ENCODE peak calls at places on chromosome 21, in nine cellular contexts. M, L, F, S, K, H, Y, X and G are unnamed samples.

GRCh38 chr21:46003575-46004007 is 22.0 kb downstream of the COL6A1 start:
- DNase-seq in M (no peak), L (no peak), F (peak), S (peak), K (peak), H (no peak), Y (peak), X (no peak), G (no peak)

GRCh38 chr21:45593162-45594022 is 50.1 kb upstream of the PCBP3 start:
- DNase-seq in M (no peak), L (no peak), F (peak), S (no peak), K (no peak), H (peak), Y (no peak), X (no peak), G (no peak)

GRCh38 chr21:43805275-43805800 is 16.0 kb downstream of the RRP1 start:
- DNase-seq in M (no peak), L (no peak), F (no peak), S (no peak), K (no peak), H (peak), Y (no peak), X (no peak), G (no peak)

GRCh38 chr21:27372381-27372780 is 405.5 kb upstream of the ADAMTS5 start:
- DNase-seq in M (no peak), L (no peak), F (no peak), S (no peak), K (no peak), H (no peak), Y (no peak), X (no peak), G (no peak)

GRCh38 chr21:27693376-27693775 is 726.5 kb upstream of the ADAMTS5 start:
- DNase-seq in M (peak), L (peak), F (no peak), S (no peak), K (no peak), H (no peak), Y (no peak), X (peak), G (peak)

GRCh38 chr21:45328198-45329087 is 40.7 kb upstream of the POFUT2 start:
- DNase-seq in M (no peak), L (no peak), F (peak), S (no peak), K (no peak), H (no peak), Y (no peak), X (no peak), G (no peak)

GRCh38 chr21:25997788-25998611 is 172.6 kb downstream of the APP start:
- DNase-seq in M (no peak), L (no peak), F (no peak), S (no peak), K (peak), H (no peak), Y (no peak), X (no peak), G (no peak)

GRCh38 chr21:29024474-29025327 is at the start of gene USP16:
- DNase-seq in M (peak), L (peak), F (peak), S (peak), K (peak), H (peak), Y (peak), X (peak), G (peak)

GRCh38 chr21:32771134-32771523 is 426 bp downstream of the PAXBP1 start:
- DNase-seq in M (peak), L (peak), F (peak), S (peak), K (peak), H (peak), Y (peak), X (peak), G (peak)

GRCh38 chr21:45367402-45368351 is 37.3 kb upstream of the COL18A1 start:
- DNase-seq in M (no peak), L (no peak), F (no peak), S (no peak), K (no peak), H (no peak), Y (no peak), X (no peak), G (no peak)

GRCh38 chr21:43313221-43313938 is 113.6 kb downstream of the SIK1 start:
- DNase-seq in M (no peak), L (no peak), F (no peak), S (no peak), K (no peak), H (peak), Y (no peak), X (no peak), G (no peak)

GRCh38 chr21:37228003-37228400 is 39.1 kb downstream of the VPS26C start:
- DNase-seq in M (no peak), L (no peak), F (no peak), S (no peak), K (no peak), H (no peak), Y (no peak), X (no peak), G (no peak)
- TF ChIP-seq CTCF in M (no peak), L (no peak), F (no peak), S (no peak), K (no peak), H (no peak), Y (no peak), X (no peak), G (no peak)

GRCh38 chr21:41501919-41502318 is 6.0 kb downstream of the TMPRSS2 start:
- DNase-seq in M (no peak), L (no peak), F (peak), S (no peak), K (no peak), H (no peak), Y (no peak), X (no peak), G (peak)
- TF ChIP-seq CTCF in M (no peak), L (no peak), F (no peak), S (no peak), K (no peak), H (no peak), Y (no peak), X (no peak), G (no peak)

GRCh38 chr21:38699048-38699447 is 106.7 kb upstream of the ETS2 start:
- DNase-seq in M (no peak), L (no peak), F (no peak), S (peak), K (no peak), H (no peak), Y (peak), X (no peak), G (no peak)
- TF ChIP-seq CTCF in M (peak), L (peak), F (no peak), S (no peak), K (no peak), H (no peak), Y (no peak), X (no peak), G (no peak)

DNA sequence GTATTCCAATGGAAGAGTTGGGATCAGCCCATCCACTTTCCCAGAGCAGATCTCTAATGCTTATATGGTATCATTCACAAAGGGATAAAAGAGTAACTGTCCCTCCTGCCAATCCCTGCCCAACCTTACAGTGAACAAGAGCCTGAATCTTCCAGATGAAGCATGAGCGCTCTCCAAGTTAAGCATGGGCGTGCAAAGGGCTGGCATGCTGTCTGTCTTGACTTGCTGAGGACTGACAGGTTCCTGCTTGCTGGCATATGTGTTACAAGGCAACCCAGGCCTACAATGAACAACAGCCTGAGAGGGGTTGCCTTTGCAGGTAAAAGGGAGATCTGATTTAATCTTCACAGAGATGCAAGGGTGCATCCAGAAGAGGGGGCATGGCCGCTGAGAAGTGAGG is 155.6 kb upstream of the SOD1 start:
- DNase-seq in M (no peak), L (no peak), F (no peak), S (no peak), K (no peak), H (no peak), Y (no peak), X (peak), G (no peak)
- TF ChIP-seq CTCF in M (no peak), L (no peak), F (no peak), S (no peak), K (no peak), H (no peak), Y (no peak), X (no peak), G (no peak)

DNA sequence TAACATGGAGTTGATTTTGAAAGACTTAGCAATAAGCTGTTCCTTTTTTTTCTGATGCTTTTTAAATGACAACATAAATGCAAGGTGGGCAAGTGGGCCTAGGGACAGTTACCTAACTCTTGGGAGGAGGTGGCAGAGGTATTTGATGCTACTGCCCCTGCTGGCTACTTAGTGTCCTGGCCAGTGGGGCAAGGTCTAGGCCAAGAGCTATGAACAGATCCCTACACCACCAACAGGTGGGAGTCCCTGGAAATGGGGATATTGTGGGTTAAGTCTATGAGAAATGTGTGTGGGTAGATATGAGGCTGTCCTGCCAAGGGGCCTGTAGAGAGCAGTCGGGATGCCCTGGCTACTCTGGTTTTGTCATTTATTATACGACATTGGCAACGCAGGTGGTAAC is 31.3 kb upstream of the B3GALT5 start:
- DNase-seq in M (no peak), L (no peak), F (no peak), S (no peak), K (no peak), H (no peak), Y (no peak), X (no peak), G (no peak)
- TF ChIP-seq CTCF in M (no peak), L (no peak), F (no peak), S (no peak), K (no peak), H (no peak), Y (no peak), X (no peak), G (no peak)

GRCh38 chr21:34498623-34499022 is 13.4 kb downstream of the KCNE1 start:
- DNase-seq in M (no peak), L (peak), F (no peak), S (no peak), K (no peak), H (no peak), Y (no peak), X (no peak), G (peak)
- TF ChIP-seq CTCF in M (no peak), L (no peak), F (no peak), S (no peak), K (no peak), H (no peak), Y (no peak), X (no peak), G (no peak)

GRCh38 chr21:36124395-36124794 is 10.5 kb upstream of the CBR3 start:
- DNase-seq in M (no peak), L (no peak), F (no peak), S (no peak), K (no peak), H (no peak), Y (no peak), X (no peak), G (no peak)

GRCh38 chr21:36125513-36126121 is 9.3 kb upstream of the CBR3 start:
- DNase-seq in M (no peak), L (peak), F (no peak), S (peak), K (peak), H (peak), Y (peak), X (no peak), G (peak)

GRCh38 chr21:36120304-36120902 is 14.5 kb upstream of the CBR3 start:
- DNase-seq in M (no peak), L (no peak), F (no peak), S (no peak), K (no peak), H (no peak), Y (no peak), X (no peak), G (no peak)

GRCh38 chr21:36126166-36126565 is 8.7 kb upstream of the CBR3 start:
- DNase-seq in M (no peak), L (no peak), F (no peak), S (no peak), K (peak), H (no peak), Y (no peak), X (no peak), G (peak)

DNA sequence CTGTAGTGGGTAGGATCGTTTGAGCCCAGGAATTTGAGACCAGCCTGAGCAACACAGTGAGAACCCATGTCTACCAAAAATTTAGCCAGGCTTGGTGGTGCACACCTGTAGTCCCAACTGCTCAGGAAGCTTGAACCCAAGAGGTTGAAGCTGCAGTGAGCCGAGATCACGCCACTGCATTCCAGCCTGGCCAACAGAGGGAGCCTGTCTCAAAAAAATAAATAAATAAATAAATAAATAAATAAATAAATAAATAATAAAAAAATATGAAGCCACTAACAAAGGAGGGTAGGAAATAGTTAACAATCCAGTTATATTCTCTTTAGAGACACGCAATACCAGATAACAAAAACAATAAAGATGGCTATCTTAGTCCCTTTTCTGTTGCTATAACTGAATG is 11.9 kb upstream of the CBR3 start:
- DNase-seq in M (no peak), L (no peak), F (no peak), S (no peak), K (no peak), H (no peak), Y (no peak), X (no peak), G (no peak)
- TF ChIP-seq CTCF in M (peak), L (peak), F (peak), S (peak), K (no peak), H (peak), Y (no peak), X (peak), G (peak)

DNA sequence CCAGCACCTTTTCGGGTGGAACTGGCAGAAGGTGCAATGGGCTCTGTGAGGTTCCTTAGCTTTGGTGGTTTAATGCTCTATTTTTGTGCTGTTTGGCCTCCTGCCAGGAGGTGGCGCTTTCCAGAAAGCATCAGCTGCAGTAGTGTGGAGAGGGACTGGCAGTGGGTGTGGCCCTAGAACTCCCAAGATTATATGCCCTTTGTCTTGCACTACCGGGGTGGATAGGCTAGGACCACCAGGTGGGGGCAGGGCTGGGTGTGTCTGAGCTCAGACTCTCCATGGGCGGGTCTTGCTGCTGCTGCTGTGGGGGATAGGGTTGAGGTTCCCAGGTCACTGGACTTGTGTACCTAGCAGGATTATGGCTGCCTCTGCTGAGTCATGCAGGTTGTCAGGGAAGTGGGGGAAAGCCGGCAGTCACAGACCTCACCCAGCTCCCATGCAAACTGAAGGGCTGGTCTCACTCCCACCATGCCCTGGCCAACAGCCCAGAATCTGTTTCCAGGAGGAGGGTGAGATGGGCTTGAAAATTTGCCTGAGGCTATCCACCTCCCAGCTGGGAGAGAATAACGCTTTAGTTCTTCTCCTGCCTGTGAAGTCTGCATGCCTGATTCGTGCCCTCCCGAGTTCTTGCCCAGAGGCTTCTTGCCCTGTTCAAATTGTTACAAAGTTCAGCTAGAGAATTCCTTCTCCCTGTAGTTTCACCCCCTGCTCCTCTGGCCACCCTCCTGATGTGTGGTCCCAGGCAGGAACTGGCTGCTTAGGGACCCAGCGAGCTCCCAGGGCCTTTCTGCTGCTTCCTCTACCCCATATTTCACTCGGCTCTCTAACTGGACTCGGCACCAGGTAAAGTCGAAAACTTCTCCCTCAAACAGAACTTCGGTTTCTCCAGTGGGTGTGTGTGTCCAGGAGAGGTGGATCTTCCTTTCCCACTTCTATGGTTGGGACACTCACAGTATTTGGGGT is 76.5 kb upstream of the BTG3 start:
- DNase-seq in M (no peak), L (peak), F (peak), S (no peak), K (peak), H (peak), Y (peak), X (peak), G (peak)
- TF ChIP-seq CTCF in M (peak), L (peak), F (no peak), S (no peak), K (no peak), H (peak), Y (peak), X (peak), G (peak)